ENCODE peak calls at places on chromosomes 16 and 17, in five cellular contexts. T is tibial nerve, F is colonic mucosa, L is prostate gland, K is bronchial epithelial cell. V is an unnamed sample.

GRCh38 chr16:29915590-29916247 is 10.3 kb downstream of the KCTD13 start:
- DNase-seq in T (no peak), F (no peak), L (no peak), K (no peak), V (no peak)

GRCh38 chr17:35094902-35095301 is 24.8 kb downstream of the RAD51D start:
- DNase-seq in T (no peak), F (no peak), L (no peak), K (peak; percentile 95), V (no peak)

GRCh38 chr16:12681653-12682052 is 122.0 kb downstream of the CPPED1 start:
- DNase-seq in T (no peak), F (no peak), L (no peak), K (no peak), V (no peak)

GRCh38 chr17:76337413-76337777 is 16.3 kb downstream of the PRPSAP1 start:
- DNase-seq in T (no peak), F (no peak), L (no peak), K (no peak), V (no peak)

GRCh38 chr17:51115179-51115578 is 5.5 kb downstream of the SPAG9 start:
- DNase-seq in T (no peak), F (no peak), L (no peak), K (no peak), V (no peak)

GRCh38 chr16:19380316-19380715 is 37.4 kb upstream of the TMC5 start:
- DNase-seq in T (no peak), F (no peak), L (no peak), K (no peak), V (no peak)

GRCh38 chr16:15897834-15898254 is 9.4 kb upstream of the CEP20 start:
- DNase-seq in T (no peak), F (no peak), L (no peak), K (peak; percentile 77), V (no peak)

GRCh38 chr17:16027708-16028584 is 28.3 kb downstream of the TTC19 start:
- DNase-seq in T (no peak), F (no peak), L (no peak), K (peak; percentile 96), V (no peak)

GRCh38 chr16:86664518-86665318 is 86.4 kb downstream of the FOXL1 start:
- DNase-seq in T (no peak), F (peak; percentile 63), L (no peak), K (peak; percentile 97), V (no peak)

GRCh38 chr17:3916013-3916696 is at the start of gene P2RX1:
- DNase-seq in T (no peak), F (peak; percentile 68), L (no peak), K (no peak), V (no peak)

GRCh38 chr17:38533706-38534497 is 71.8 kb downstream of the SRCIN1 start:
- DNase-seq in T (no peak), F (no peak), L (no peak), K (no peak), V (no peak)

GRCh38 chr17:38535886-38536285 is 69.9 kb downstream of the SRCIN1 start:
- DNase-seq in T (no peak), F (no peak), L (no peak), K (no peak), V (no peak)

GRCh38 chr17:38533241-38533640 is 72.5 kb downstream of the SRCIN1 start:
- DNase-seq in T (no peak), F (no peak), L (no peak), K (no peak), V (no peak)

GRCh38 chr17:38534498-38534885 is 71.3 kb downstream of the SRCIN1 start:
- DNase-seq in T (no peak), F (no peak), L (no peak), K (no peak), V (no peak)

GRCh38 chr17:38532451-38532850 is 73.3 kb downstream of the SRCIN1 start:
- DNase-seq in T (no peak), F (no peak), L (no peak), K (no peak), V (no peak)
- H3K27me3 ChIP-seq in T (peaks cover 58% of the 10 kb centered on the region), F (peaks cover 5% of the 10 kb centered on the region), L (peaks cover 8% of the 10 kb centered on the region), K (peaks cover 22% of the 10 kb centered on the region), V (no peaks in the 10 kb centered on the region)

DNA sequence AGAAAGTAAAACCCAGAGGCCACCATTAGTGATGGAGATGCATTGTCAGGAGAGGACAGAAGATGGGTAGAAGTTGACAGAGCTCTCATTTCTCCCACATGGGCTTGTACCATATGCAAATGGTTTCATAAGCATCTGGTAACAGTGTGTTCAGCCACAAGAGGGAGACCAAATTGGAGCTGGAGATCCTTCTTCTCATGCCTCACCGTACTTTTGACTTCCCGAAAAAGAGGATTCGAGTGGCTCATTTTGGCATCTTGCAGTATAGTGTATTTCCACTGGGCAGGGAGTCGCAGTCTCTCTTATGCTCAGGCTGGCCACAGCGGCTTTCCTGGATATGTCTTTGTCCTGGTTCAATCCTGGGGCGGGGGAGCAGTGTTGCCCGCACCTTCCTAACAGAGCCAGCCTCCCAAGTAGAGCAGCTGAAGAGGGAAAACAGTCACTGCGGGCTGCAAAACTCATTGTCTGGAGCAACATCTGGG is 23.8 kb downstream of the TBC1D3B start:
- DNase-seq in T (peak; percentile 5), F (no peak), L (no peak), K (no peak), V (no peak)
- TF ChIP-seq CTCF in T (no peak), F (no peak), L (no peak), K (no peak), V (no peak)

GRCh38 chr17:81118308-81119221 is 46.7 kb upstream of the PVALEF start:
- DNase-seq in T (no peak), F (no peak), L (no peak), K (peak; percentile 10), V (no peak)
- H3K27me3 ChIP-seq in T (no peaks in the 10 kb centered on the region), F (no peaks in the 10 kb centered on the region), L (no peaks in the 10 kb centered on the region), K (no peaks in the 10 kb centered on the region), V (no peaks in the 10 kb centered on the region)

DNA sequence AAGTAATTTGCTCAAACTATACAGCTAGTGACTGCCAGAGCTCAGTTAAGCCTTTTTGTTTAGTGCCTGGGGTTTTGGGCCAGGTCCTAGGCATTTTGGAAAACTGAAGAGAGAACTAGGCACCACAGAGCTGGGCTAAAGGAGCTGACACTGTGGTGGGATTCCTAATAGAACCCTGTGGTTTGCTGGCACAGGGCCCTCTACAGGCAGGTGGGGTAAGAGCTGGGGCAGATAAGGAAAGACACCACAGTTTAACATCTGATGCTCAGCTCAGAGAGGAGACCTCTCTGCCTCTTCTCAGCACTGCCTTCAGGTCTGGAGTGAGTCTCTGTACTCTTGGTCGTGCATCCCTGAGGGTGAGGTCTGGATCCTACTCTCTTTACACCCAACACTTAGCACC is 121.2 kb downstream of the SNX11 start:
- DNase-seq in T (no peak), F (no peak), L (no peak), K (no peak), V (no peak)
- TF ChIP-seq CTCF in T (no peak), F (no peak), L (no peak), K (no peak), V (no peak)

DNA sequence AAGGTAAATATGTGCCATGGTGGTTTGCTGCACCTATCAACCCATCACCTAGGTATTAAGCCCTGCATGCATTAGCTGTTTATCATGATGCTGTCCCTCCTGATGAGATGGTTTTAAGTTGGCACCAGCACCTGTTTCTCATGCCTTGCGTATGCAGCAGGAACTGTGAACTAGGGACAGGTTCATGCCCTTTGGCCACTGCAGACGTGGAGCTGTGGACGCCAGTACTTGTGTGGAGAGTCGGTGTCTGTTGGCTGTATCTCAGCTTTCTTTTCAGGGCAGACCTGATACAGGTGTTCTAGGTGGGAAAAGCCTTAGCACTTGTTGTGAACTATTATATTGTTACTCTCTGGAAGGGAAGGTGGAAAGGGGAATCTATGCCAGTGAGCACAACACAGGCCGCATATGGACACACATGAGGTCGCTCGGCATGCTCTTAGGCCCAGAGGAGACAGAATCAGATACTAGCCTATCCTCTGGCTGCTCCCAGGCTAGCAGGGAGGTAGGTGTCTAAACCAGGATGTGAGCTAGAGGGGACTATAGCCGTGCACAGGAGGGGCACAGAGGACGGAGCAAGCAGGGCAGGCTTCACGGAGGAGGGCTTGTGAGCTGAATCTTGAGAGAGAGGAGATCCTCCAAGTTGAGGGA is 22.5 kb downstream of the MSI2 start:
- DNase-seq in T (no peak), F (no peak), L (no peak), K (no peak), V (no peak)
- H3K27me3 ChIP-seq in T (no peaks in the 10 kb centered on the region), F (no peaks in the 10 kb centered on the region), L (no peaks in the 10 kb centered on the region), K (no peaks in the 10 kb centered on the region), V (no peaks in the 10 kb centered on the region)